ENCODE peak calls at places on chromosome 16, in eight cellular contexts. I is HCT116, H is sigmoid colon, B is stomach, N is breast epithelium, W is ovary, G is left ventricle myocardium inferior, U is astrocyte. P is an unnamed sample. For H3K4me1, the result is how much of the 10 kb centered on the place peaks cover.

GRCh38 chr16:2964416-2965223 is 545 bp downstream of the KREMEN2 start:
- DNase-seq in B (peak), W (no peak), I (peak), N (no peak), U (no peak), H (no peak), G (no peak), P (peak)

GRCh38 chr16:65392831-65393565 is 271.1 kb upstream of the CDH11 start:
- DNase-seq in G (no peak), H (no peak), B (no peak), W (no peak), U (peak), I (no peak), N (no peak), P (no peak)

GRCh38 chr16:56589141-56590039 is at the start of gene MT3:
- DNase-seq in H (no peak), B (no peak), W (no peak), U (no peak), N (no peak), G (no peak), I (no peak), P (peak)

GRCh38 chr16:9867176-9867575 is 315.1 kb downstream of the GRIN2A start:
- DNase-seq in B (no peak), U (no peak), G (no peak), I (no peak), W (no peak), N (no peak), H (no peak), P (no peak)

GRCh38 chr16:72818286-72818845 is 229.6 kb downstream of the ZFHX3 start:
- DNase-seq in G (no peak), U (peak), I (no peak), W (no peak), N (no peak), H (no peak), B (no peak), P (no peak)

GRCh38 chr16:58418601-58419000 is 26.3 kb downstream of the GINS3 start:
- DNase-seq in B (no peak), W (no peak), I (no peak), U (peak), G (peak), N (no peak), H (no peak), P (peak)

GRCh38 chr16:53372942-53373871 is 61.1 kb upstream of the RBL2 start:
- DNase-seq in I (peak), W (no peak), U (no peak), N (peak), H (no peak), B (peak), G (no peak), P (no peak)

GRCh38 chr16:9027070-9027799 is 63.5 kb upstream of the USP7 start:
- DNase-seq in B (no peak), G (no peak), I (no peak), W (no peak), U (no peak), H (no peak), N (no peak), P (no peak)

GRCh38 chr16:46787909-46788308 is 39.8 kb upstream of the MYLK3 start:
- DNase-seq in G (no peak), W (no peak), N (no peak), H (no peak), I (no peak), U (no peak), B (no peak), P (no peak)

GRCh38 chr16:67036323-67036741 is 7.4 kb downstream of the CBFB start:
- DNase-seq in G (no peak), U (no peak), I (no peak), H (no peak), N (peak), W (no peak), B (no peak), P (no peak)

GRCh38 chr16:57648125-57648524 is 19.7 kb downstream of the ADGRG1 start:
- DNase-seq in U (no peak), H (no peak), I (no peak), B (no peak), W (no peak), N (no peak), G (no peak), P (no peak)

GRCh38 chr16:79171504-79172240 is 428.9 kb downstream of the MAF start:
- DNase-seq in I (no peak), B (no peak), W (no peak), H (no peak), N (no peak), G (no peak), U (no peak), P (no peak)

GRCh38 chr16:1464196-1464893 is 10.5 kb downstream of the CLCN7 start:
- DNase-seq in H (no peak), G (no peak), N (no peak), I (no peak), U (no peak), B (no peak), W (no peak), P (no peak)

GRCh38 chr16:80684906-80685305 is 119.5 kb downstream of the CDYL2 start:
- DNase-seq in I (no peak), G (no peak), U (no peak), W (no peak), B (no peak), N (no peak), H (no peak), P (no peak)

GRCh38 chr16:85416267-85417109 is 196.6 kb upstream of the GSE1 start:
- DNase-seq in U (no peak), G (peak), I (peak), H (peak), N (no peak), B (peak), W (peak), P (peak)

GRCh38 chr16:1941162-1941923 is 1.7 kb downstream of the MSRB1 start:
- DNase-seq in I (no peak), B (no peak), G (no peak), U (peak), W (no peak), H (no peak), N (no peak), P (peak)

GRCh38 chr16:3068486-3068885 is 3.0 kb downstream of the IL32 start:
- DNase-seq in N (no peak), B (no peak), G (no peak), H (no peak), U (no peak), I (no peak), W (no peak), P (no peak)

GRCh38 chr16:19114359-19115147 is 789 bp downstream of the ITPRIPL2 start:
- DNase-seq in H (peak), W (peak), U (peak), I (no peak), G (peak), B (peak), N (peak), P (peak)

GRCh38 chr16:75566889-75567255 is 693 bp downstream of the GABARAPL2 start:
- DNase-seq in G (no peak), U (no peak), N (no peak), W (no peak), B (no peak), I (no peak), H (no peak), P (no peak)

GRCh38 chr16:85359147-85359822 is 247.0 kb upstream of the CIBAR2 start:
- DNase-seq in H (no peak), I (no peak), N (no peak), B (no peak), G (no peak), U (peak), W (no peak), P (no peak)

GRCh38 chr16:84507011-84507982 is 2.8 kb upstream of the MEAK7 start:
- DNase-seq in I (no peak), B (no peak), W (no peak), N (no peak), H (no peak), U (no peak), G (no peak), P (peak)

GRCh38 chr16:87924937-87925670 is 11.2 kb downstream of the CA5A start:
- DNase-seq in G (peak), I (no peak), W (no peak), N (peak), H (no peak), B (peak), U (no peak), P (peak)

GRCh38 chr16:16028311-16028999 is 79.0 kb downstream of the ABCC1 start:
- DNase-seq in H (no peak), U (no peak), N (no peak), G (no peak), B (peak), W (no peak), I (no peak), P (no peak)

GRCh38 chr16:49341706-49342105 is 31.9 kb upstream of the C16orf78 start:
- DNase-seq in U (no peak), N (no peak), B (no peak), G (no peak), I (no peak), W (no peak), H (peak), P (no peak)

GRCh38 chr16:81798311-81799137 is 19.4 kb downstream of the PLCG2 start:
- DNase-seq in G (no peak), N (no peak), U (no peak), B (no peak), I (no peak), W (no peak), H (no peak), P (no peak)

GRCh38 chr16:51306116-51306515 is 155.0 kb upstream of the SALL1 start:
- DNase-seq in N (no peak), U (peak), H (no peak), G (no peak), I (no peak), B (no peak), W (no peak), P (no peak)

GRCh38 chr16:5001986-5002385 is 31.7 kb downstream of the NAGPA start:
- DNase-seq in B (no peak), U (no peak), W (no peak), G (no peak), N (no peak), I (no peak), H (no peak), P (no peak)

GRCh38 chr16:47069291-47069690 is 74.5 kb downstream of the NETO2 start:
- DNase-seq in N (no peak), H (no peak), G (no peak), U (no peak), B (no peak), W (no peak), I (no peak), P (no peak)

GRCh38 chr16:17803625-17804410 is 333.1 kb upstream of the XYLT1 start:
- DNase-seq in U (peak), N (no peak), H (no peak), B (no peak), I (no peak), G (no peak), W (no peak), P (no peak)

GRCh38 chr16:88315543-88316105 is 67.1 kb upstream of the ZNF469 start:
- DNase-seq in B (peak), H (no peak), G (peak), W (no peak), U (peak), N (no peak), I (peak), P (peak)

GRCh38 chr16:22370038-22370541 is 4.3 kb downstream of the CDR2 start:
- DNase-seq in B (no peak), W (no peak), I (no peak), N (no peak), H (no peak), U (peak), G (no peak), P (no peak)

GRCh38 chr16:27355610-27356009 is 41.8 kb downstream of the IL4R start:
- DNase-seq in G (peak), W (no peak), N (no peak), B (peak), U (no peak), I (peak), H (peak), P (peak)

GRCh38 chr16:87317766-87318121 is 552 bp upstream of the C16orf95 start:
- DNase-seq in B (peak), U (peak), H (peak), N (peak), W (peak), I (no peak), G (peak), P (peak)

GRCh38 chr16:15732416-15732815 is 82.4 kb downstream of the NDE1 start:
- DNase-seq in U (no peak), B (no peak), G (no peak), N (no peak), W (no peak), I (no peak), H (no peak), P (no peak)

GRCh38 chr16:85329999-85330693 is 217.9 kb upstream of the CIBAR2 start:
- DNase-seq in I (no peak), B (no peak), N (no peak), H (no peak), W (no peak), U (no peak), G (no peak), P (no peak)

GRCh38 chr16:53753431-53753830 is 49.5 kb downstream of the FTO start:
- DNase-seq in U (no peak), N (no peak), H (no peak), W (no peak), I (no peak), B (no peak), G (no peak), P (no peak)

GRCh38 chr16:12509121-12509520 is 294.6 kb downstream of the CPPED1 start:
- DNase-seq in B (no peak), W (no peak), N (no peak), G (no peak), U (no peak), I (no peak), H (peak), P (no peak)
- TF ChIP-seq CTCF in B (no peak), W (no peak), N (no peak), G (no peak), U (no peak), I (no peak), H (no peak), P (no peak)

GRCh38 chr16:20675488-20676267 is 21.8 kb downstream of the ACSM1 start:
- DNase-seq in B (peak), H (peak), G (no peak), U (no peak), N (peak), I (peak), W (peak), P (no peak)

GRCh38 chr16:20673882-20674683 is 23.4 kb downstream of the ACSM1 start:
- DNase-seq in W (no peak), N (no peak), U (no peak), G (no peak), B (no peak), H (no peak), I (no peak), P (no peak)

GRCh38 chr16:20676867-20677266 is 20.6 kb downstream of the ACSM1 start:
- DNase-seq in W (no peak), B (no peak), U (no peak), I (no peak), N (no peak), H (no peak), G (no peak), P (no peak)

GRCh38 chr16:20676268-20676828 is 21.1 kb downstream of the ACSM1 start:
- DNase-seq in N (no peak), U (no peak), W (no peak), B (peak), H (no peak), I (no peak), G (no peak), P (no peak)

DNA sequence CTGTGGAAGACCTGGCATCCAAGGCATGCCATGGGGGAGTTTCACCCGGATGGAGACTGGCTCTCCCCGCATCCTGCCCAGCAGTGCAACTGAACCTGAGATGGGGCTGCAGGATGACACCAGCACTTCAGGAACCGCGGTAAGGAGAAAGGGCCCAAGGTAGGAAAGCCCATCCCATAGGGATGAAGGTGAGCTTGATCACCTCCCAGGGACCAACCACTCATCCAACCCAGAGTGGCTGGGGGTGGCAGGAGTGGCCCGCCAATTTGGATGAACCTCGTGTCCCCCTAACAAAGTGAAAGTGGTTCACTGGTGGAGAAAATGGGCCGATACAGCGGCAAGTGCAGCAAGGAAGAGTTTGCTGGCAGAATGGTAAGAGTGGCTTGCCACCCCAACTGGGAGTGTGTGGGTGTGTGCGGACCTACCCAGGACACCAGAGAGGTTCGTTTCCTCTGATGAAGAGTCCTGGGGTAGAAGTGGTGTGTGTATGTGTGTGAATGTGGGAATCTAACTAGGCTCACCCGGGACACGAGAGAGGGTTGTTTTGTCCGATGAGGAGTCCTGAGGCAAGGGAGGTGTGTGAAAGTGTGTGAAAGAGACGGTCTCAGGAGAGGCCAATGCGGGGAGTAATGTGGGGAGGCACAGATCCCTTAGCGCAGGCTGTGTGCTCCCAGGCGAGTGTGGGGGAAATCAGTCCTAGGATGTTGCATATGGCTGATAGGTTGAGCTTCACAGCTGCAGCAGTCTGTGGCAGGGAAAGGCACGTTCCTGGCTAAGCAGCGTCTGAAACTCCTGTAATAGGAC is 22.6 kb downstream of the ACSM1 start:
- DNase-seq in I (no peak), N (no peak), H (no peak), W (peak), U (no peak), B (no peak), G (no peak), P (no peak)
- H3K4me1 ChIP-seq in I (under half), N (under half), H (under half), W (under half), U (under half), B (under half), G (under half), P (under half)

GRCh38 chr16:68079616-68080344 is 5.4 kb upstream of the NFATC3 start:
- DNase-seq in N (peak), W (peak), I (no peak), G (peak), H (peak), U (no peak), B (peak), P (peak)
- H3K27ac ChIP-seq in N (peak), W (no peak), I (no peak), G (peak), H (peak), U (no peak), B (peak), P (peak)

GRCh38 chr16:30368792-30369090 is 1.6 kb downstream of the TBC1D10B start:
- DNase-seq in G (no peak), I (no peak), N (no peak), U (no peak), W (no peak), H (no peak), B (no peak), P (no peak)

GRCh38 chr16:30371248-30371816 is 1.0 kb upstream of the TBC1D10B start:
- DNase-seq in N (no peak), G (no peak), I (no peak), B (no peak), U (no peak), W (no peak), H (no peak), P (no peak)

GRCh38 chr16:30369091-30369937 is 980 bp downstream of the TBC1D10B start:
- DNase-seq in G (no peak), B (no peak), H (peak), I (no peak), W (peak), N (no peak), U (no peak), P (peak)

GRCh38 chr16:30370444-30371247 is at the start of gene TBC1D10B:
- DNase-seq in G (peak), I (peak), H (peak), N (peak), W (peak), U (peak), B (peak), P (peak)

DNA sequence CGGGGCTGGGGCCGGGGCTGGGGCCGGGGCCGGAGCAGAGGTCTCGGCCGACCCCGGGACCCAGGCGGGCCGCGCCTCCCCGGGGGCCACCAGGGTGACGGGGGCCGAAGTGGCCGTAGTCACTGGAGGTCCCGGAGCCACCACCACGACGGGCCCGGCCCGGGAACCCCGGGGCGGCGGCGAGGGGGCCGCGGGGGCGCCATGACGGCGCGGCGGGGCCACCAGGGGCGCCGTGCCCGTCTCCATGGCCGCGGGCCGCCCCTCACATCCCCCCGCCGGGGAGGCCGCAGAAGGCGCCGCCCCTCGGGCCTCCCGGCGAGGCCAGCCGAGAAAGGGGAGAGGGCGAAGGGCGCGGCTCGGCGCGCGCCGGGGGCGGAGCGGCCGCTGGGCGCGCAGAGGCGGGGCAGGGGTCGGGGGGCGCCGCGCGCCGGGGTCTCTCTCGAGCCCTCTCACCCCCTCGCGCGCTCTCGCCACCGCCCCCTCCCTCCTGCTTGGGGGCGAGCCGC is 303 bp downstream of the TBC1D10B start:
- DNase-seq in W (no peak), G (no peak), U (no peak), H (no peak), I (no peak), N (no peak), B (no peak), P (no peak)
- TF ChIP-seq CTCF in W (no peak), G (no peak), U (no peak), H (no peak), I (no peak), N (no peak), B (no peak), P (peak)

GRCh38 chr16:89489040-89489721 is 1.2 kb downstream of the ANKRD11 start:
- DNase-seq in G (peak), H (peak), W (peak), B (peak), U (peak), N (peak), I (peak), P (peak)
- H3K4me1 ChIP-seq in G (half or more), H (under half), W (under half), B (under half), U (under half), N (under half), I (under half), P (half or more)

GRCh38 chr16:11561856-11562255 is 24.9 kb downstream of the LITAF start:
- DNase-seq in I (no peak), W (no peak), N (no peak), H (no peak), G (no peak), B (no peak), U (no peak), P (no peak)

GRCh38 chr16:11560701-11561439 is 25.8 kb downstream of the LITAF start:
- DNase-seq in W (peak), I (no peak), U (no peak), H (no peak), B (no peak), N (no peak), G (no peak), P (peak)

GRCh38 chr16:11562411-11562810 is 24.3 kb downstream of the LITAF start:
- DNase-seq in W (no peak), H (no peak), I (no peak), B (no peak), U (no peak), N (peak), G (no peak), P (no peak)

GRCh38 chr16:11562941-11563340 is 23.8 kb downstream of the LITAF start:
- DNase-seq in N (no peak), B (no peak), G (no peak), W (no peak), U (no peak), H (no peak), I (no peak), P (no peak)

DNA sequence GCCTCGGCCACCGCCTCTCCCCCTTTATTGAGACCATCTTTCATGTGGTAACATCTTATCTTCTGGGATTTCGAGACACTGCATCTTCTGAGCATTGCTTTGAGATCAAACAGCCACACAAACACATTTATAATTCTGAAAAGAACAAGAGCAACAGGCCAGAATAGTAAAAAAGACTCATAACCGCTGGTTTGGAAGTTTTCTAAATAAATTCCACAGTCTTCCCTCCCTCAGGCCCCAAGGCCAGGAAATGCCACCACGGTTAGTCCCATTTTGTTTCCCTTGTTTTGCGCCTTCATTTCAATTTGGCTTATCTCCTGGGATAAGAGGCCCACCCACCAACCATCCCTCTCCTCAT is 25.3 kb downstream of the LITAF start:
- DNase-seq in H (no peak), G (no peak), I (no peak), W (no peak), U (no peak), B (no peak), N (no peak), P (no peak)
- H3K27ac ChIP-seq in H (peak), G (peak), I (no peak), W (peak), U (no peak), B (peak), N (peak), P (peak)